ENCODE peak calls at places on chromosomes 4 and X, in ten cellular contexts. K is stimulated activated CD4-positive, alpha-beta T cell treated with anti-CD3 and anti-CD28 coated beads, Interleukin-12 subunit alpha, Interleukin-12 subunit beta, amount 100 ng/mL, for 4 hours; V is activated naive CD4-positive, alpha-beta T cell treated with anti-CD3 and anti-CD28 coated beads, Interleukin-2, amount 10 ng/mL, durations not matched to agents 7 days and 5 days; J is neural crest cell; U is stomach; S is fibroblast of mammary gland; B is bronchial epithelial cell; T is AG04450; C is H9; Z is DMS 273 treated with DMSO at 0.1 percent for 48 hours. G is an unnamed sample.

GRCh38 chrX:52574416-52575275 is 57.8 kb upstream of the XAGE1B start:
- DNase-seq in J (peak; percentile 44), V (peak; percentile 34), K (no peak), S (peak; percentile 64), C (no peak), Z (peak; percentile 23), B (peak; percentile 47), T (peak; percentile 1), U (no peak), G (peak; percentile 42)

GRCh38 chr4:1081689-1082040 is 31.7 kb downstream of the RNF212 start:
- DNase-seq in U (no peak), Z (no peak), T (no peak), V (no peak), C (peak; percentile 20), B (no peak), S (peak; percentile 79), J (no peak), K (no peak), G (no peak)

GRCh38 chr4:6753891-6754290 is 28.6 kb upstream of the KIAA0232 start:
- DNase-seq in S (no peak), T (no peak), U (no peak), B (peak; percentile 26), C (no peak), K (no peak), V (no peak), J (no peak), Z (no peak), G (no peak)

GRCh38 chrX:80810365-80810978 is 795 bp upstream of the BRWD3 start:
- DNase-seq in B (no peak), S (no peak), K (no peak), J (no peak), T (no peak), U (no peak), C (no peak), V (no peak), Z (no peak), G (no peak)

GRCh38 chrX:112851161-112851779 is 10.6 kb upstream of the AMOT start:
- DNase-seq in C (peak; percentile 44), U (no peak), K (no peak), S (no peak), B (no peak), T (no peak), J (no peak), V (peak; percentile 19), Z (no peak), G (no peak)

GRCh38 chrX:119503484-119503861 is 35.2 kb downstream of the SLC25A5 start:
- DNase-seq in B (peak; percentile 80), T (no peak), U (peak; percentile 53), S (peak; percentile 82), K (no peak), C (no peak), Z (no peak), V (no peak), J (no peak), G (no peak)

GRCh38 chrX:147962476-147962875 is 18.7 kb upstream of the FMR1NB start:
- DNase-seq in T (no peak), U (no peak), C (no peak), B (peak; percentile 9), V (no peak), K (no peak), J (no peak), Z (no peak), S (peak; percentile 5), G (no peak)

GRCh38 chr4:187433141-187433540 is 562.4 kb upstream of the ZFP42 start:
- DNase-seq in T (no peak), U (no peak), B (no peak), V (no peak), S (no peak), Z (no peak), C (no peak), J (no peak), K (no peak), G (no peak)

GRCh38 chrX:46561931-46562721 is 11.4 kb upstream of the CHST7 start:
- DNase-seq in S (no peak), K (no peak), Z (no peak), T (no peak), C (no peak), U (peak; percentile 41), B (no peak), V (no peak), J (no peak), G (no peak)

GRCh38 chrX:116873678-116874077 is 410.9 kb upstream of the CT83 start:
- DNase-seq in J (no peak), U (no peak), T (no peak), S (peak; percentile 72), Z (no peak), V (no peak), C (no peak), B (peak; percentile 71), K (no peak), G (no peak)

GRCh38 chrX:1425381-1425780 is 27.3 kb downstream of the ASMTL start:
- DNase-seq in K (no peak), V (no peak), J (no peak), Z (no peak), U (no peak), T (no peak), B (no peak), S (no peak), C (no peak), G (no peak)

GRCh38 chr4:14532436-14532835 is 469.8 kb upstream of the CPEB2 start:
- DNase-seq in V (no peak), B (no peak), T (no peak), K (no peak), U (no peak), Z (no peak), C (no peak), J (no peak), S (no peak), G (no peak)

GRCh38 chrX:101385795-101386541 is at the start of gene BTK:
- DNase-seq in S (no peak), V (no peak), C (no peak), T (no peak), K (no peak), Z (no peak), U (no peak), B (no peak), J (no peak), G (no peak)

GRCh38 chr4:4693258-4693657 is 151.4 kb upstream of the STX18 start:
- DNase-seq in U (no peak), T (no peak), C (no peak), S (peak; percentile 54), Z (no peak), J (no peak), V (no peak), B (peak; percentile 28), K (no peak), G (no peak)

GRCh38 chrX:16559206-16559619 is 90.7 kb upstream of the S100G start:
- DNase-seq in C (no peak), B (no peak), Z (no peak), T (no peak), K (no peak), J (no peak), V (no peak), U (no peak), S (peak; percentile 88), G (no peak)

GRCh38 chr4:140257461-140258305 is 103.7 kb upstream of the MAML3 start:
- DNase-seq in V (no peak), T (no peak), S (peak; percentile 53), C (no peak), B (peak; percentile 42), U (no peak), J (no peak), K (no peak), Z (no peak), G (no peak)

GRCh38 chr4:69858683-69859082 is 1.3 kb downstream of the SULT1E1 start:
- DNase-seq in S (peak; percentile 64), K (no peak), Z (no peak), T (no peak), V (no peak), B (peak; percentile 92), J (no peak), C (no peak), U (no peak), G (no peak)

GRCh38 chrX:40474205-40474626 is 106.6 kb upstream of the ATP6AP2 start:
- DNase-seq in C (peak; percentile 96), S (no peak), Z (no peak), V (no peak), T (no peak), K (no peak), B (peak; percentile 58), J (peak; percentile 12), U (peak; percentile 27), G (peak; percentile 41)

GRCh38 chr4:165170819-165171218 is 36.5 kb upstream of the KLHL2 start:
- DNase-seq in V (no peak), J (no peak), U (no peak), B (no peak), K (no peak), C (no peak), S (no peak), T (no peak), Z (no peak), G (no peak)

GRCh38 chr4:32858971-32859370 is 2138.8 kb downstream of the PCDH7 start:
- DNase-seq in K (no peak), J (no peak), V (no peak), Z (no peak), B (peak; percentile 91), S (peak; percentile 94), C (no peak), U (no peak), T (no peak), G (no peak)

GRCh38 chrX:20665441-20665840 is 398.7 kb upstream of the RPS6KA3 start:
- DNase-seq in S (no peak), K (no peak), J (no peak), V (no peak), B (no peak), T (no peak), U (no peak), Z (no peak), C (no peak), G (no peak)

GRCh38 chrX:136047001-136047642 is 61.9 kb downstream of the SLC9A6 start:
- DNase-seq in T (no peak), U (no peak), Z (no peak), S (peak; percentile 76), B (peak; percentile 29), C (no peak), V (no peak), J (no peak), K (no peak), G (no peak)

GRCh38 chrX:96140796-96141195 is 543.8 kb upstream of the DIAPH2 start:
- DNase-seq in C (no peak), T (no peak), K (no peak), V (no peak), J (no peak), S (no peak), B (peak; percentile 31), U (no peak), Z (no peak), G (no peak)

GRCh38 chr4:8153441-8153840 is 5.2 kb downstream of the ABLIM2 start:
- DNase-seq in C (no peak), U (no peak), S (no peak), B (no peak), Z (no peak), T (no peak), V (no peak), K (no peak), J (no peak), G (no peak)

GRCh38 chrX:10021461-10022272 is 54.5 kb downstream of the CLDN34 start:
- DNase-seq in C (no peak), S (peak; percentile 28), T (no peak), U (no peak), Z (no peak), B (peak; percentile 53), V (no peak), K (no peak), J (no peak), G (no peak)

GRCh38 chrX:29952016-29952415 is 263.3 kb upstream of the MAGEB2 start:
- DNase-seq in J (no peak), U (no peak), T (no peak), S (no peak), K (no peak), B (no peak), C (no peak), V (no peak), Z (no peak), G (no peak)

GRCh38 chrX:17361620-17362019 is 13.4 kb upstream of the NHS start:
- DNase-seq in K (no peak), Z (no peak), C (peak; percentile 63), U (no peak), B (no peak), J (peak; percentile 38), T (no peak), V (no peak), S (peak; percentile 5), G (peak; percentile 57)

GRCh38 chr4:81627617-81628016 is 155.9 kb upstream of the RASGEF1B start:
- DNase-seq in U (no peak), B (no peak), K (no peak), T (no peak), V (no peak), S (no peak), C (no peak), Z (no peak), J (no peak), G (no peak)

G was measured in HEK293T.